ENCODE peak calls at places on chromosome 7, in ten cellular contexts. R, S, L, O, I, V, A, N, Y and H are unnamed samples.

GRCh38 chr7:21550076-21550475 is 7.2 kb downstream of the DNAH11 start:
- DNase-seq in R (no peak), S (no peak), L (no peak), O (no peak), I (no peak), V (no peak), A (no peak), N (no peak), Y (no peak), H (no peak)

GRCh38 chr7:128731184-128731583 is 8.0 kb upstream of the CALU start:
- DNase-seq in R (no peak), S (no peak), L (no peak), O (no peak), I (no peak), V (no peak), A (no peak), N (no peak), Y (no peak), H (no peak)

GRCh38 chr7:11404355-11404754 is 427.6 kb downstream of the THSD7A start:
- DNase-seq in R (no peak), S (no peak), L (no peak), O (no peak), I (no peak), V (no peak), A (no peak), N (no peak), Y (no peak), H (no peak)

GRCh38 chr7:6579446-6579845 is 2.2 kb downstream of the ZDHHC4 start:
- DNase-seq in R (no peak), S (no peak), L (no peak), O (peak; percentile 59), I (no peak), V (no peak), A (no peak), N (no peak), Y (no peak), H (no peak)

GRCh38 chr7:39908141-39908540 is 41.9 kb upstream of the CDK13 start:
- DNase-seq in R (no peak), S (no peak), L (no peak), O (no peak), I (no peak), V (no peak), A (peak; percentile 13), N (no peak), Y (no peak), H (no peak)

GRCh38 chr7:82444220-82445049 is 858 bp upstream of the CACNA2D1 start:
- DNase-seq in R (peak; percentile 61), S (no peak), L (peak; percentile 28), O (no peak), I (no peak), V (no peak), A (no peak), N (no peak), Y (no peak), H (no peak)

GRCh38 chr7:141113131-141113530 is 39.3 kb downstream of the TMEM178B start:
- DNase-seq in R (no peak), S (no peak), L (no peak), O (no peak), I (no peak), V (no peak), A (no peak), N (no peak), Y (no peak), H (no peak)

GRCh38 chr7:155456772-155457543 is 971 bp upstream of the EN2 start:
- DNase-seq in R (peak; percentile 91), S (no peak), L (peak; percentile 81), O (no peak), I (peak; percentile 60), V (no peak), A (no peak), N (peak; percentile 42), Y (peak; percentile 79), H (no peak)

DNA sequence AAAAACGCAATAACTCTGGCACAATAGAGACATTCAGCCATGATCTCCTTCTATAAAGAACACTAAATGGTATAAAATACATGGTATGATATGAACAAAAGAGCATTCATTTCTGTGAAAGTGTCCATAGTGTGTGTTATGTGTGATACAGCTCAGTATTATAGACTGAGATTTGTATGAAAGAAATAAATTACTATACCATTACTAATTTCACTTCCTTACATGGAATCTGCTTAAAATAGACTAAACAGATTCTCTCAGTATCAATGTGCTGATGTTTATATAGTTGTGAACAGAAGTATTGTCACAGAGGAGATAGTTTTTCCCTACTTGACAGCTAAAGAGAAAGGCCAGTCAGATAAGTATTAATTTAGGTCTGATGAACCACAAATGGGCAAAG is 10.8 kb downstream of the SEMA3A start:
- DNase-seq in R (no peak), S (no peak), L (no peak), O (no peak), I (no peak), V (no peak), A (no peak), N (no peak), Y (no peak), H (no peak)
- H3K4me1 ChIP-seq in R (peaks cover 24% of the 10 kb centered on the region), S (peaks cover 18% of the 10 kb centered on the region), L (peaks cover 22% of the 10 kb centered on the region), O (no peaks in the 10 kb centered on the region), I (no peaks in the 10 kb centered on the region), V (peaks cover 19% of the 10 kb centered on the region), A (no peaks in the 10 kb centered on the region), N (no peaks in the 10 kb centered on the region), Y (peaks cover 66% of the 10 kb centered on the region), H (no peaks in the 10 kb centered on the region)

DNA sequence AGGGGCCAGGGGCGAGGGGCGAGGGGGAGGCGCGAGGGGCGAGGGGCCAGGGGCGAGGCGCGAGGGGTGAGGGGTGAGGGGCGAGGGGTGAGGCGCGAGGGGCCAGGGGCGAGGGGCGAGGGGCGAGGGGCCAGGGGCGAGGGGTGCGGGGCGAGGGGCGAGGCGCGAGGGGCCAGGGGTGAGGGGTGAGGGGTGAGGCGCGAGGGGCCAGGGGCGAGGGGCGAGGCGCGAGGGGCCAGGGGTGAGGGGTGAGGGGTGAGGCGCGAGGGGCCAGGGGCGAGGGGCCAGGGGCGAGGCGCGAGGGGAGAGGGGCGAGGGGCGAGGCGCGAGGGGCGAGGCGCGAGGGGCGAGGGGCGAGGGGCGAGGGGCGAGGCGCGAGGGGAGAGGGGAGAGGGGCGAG is 192.3 kb downstream of the PTPRN2 start:
- DNase-seq in R (no peak), S (no peak), L (no peak), O (no peak), I (no peak), V (no peak), A (no peak), N (no peak), Y (no peak), H (no peak)
- H3K9me3 ChIP-seq in R (peaks cover 7% of the 10 kb centered on the region), S (peaks cover 12% of the 10 kb centered on the region), L (no peaks in the 10 kb centered on the region), O (peaks cover 4% of the 10 kb centered on the region), I (peaks cover 8% of the 10 kb centered on the region), V (no peaks in the 10 kb centered on the region), A (no peaks in the 10 kb centered on the region), N (no peaks in the 10 kb centered on the region), Y (peaks cover 2% of the 10 kb centered on the region), H (peaks cover 7% of the 10 kb centered on the region)

DNA sequence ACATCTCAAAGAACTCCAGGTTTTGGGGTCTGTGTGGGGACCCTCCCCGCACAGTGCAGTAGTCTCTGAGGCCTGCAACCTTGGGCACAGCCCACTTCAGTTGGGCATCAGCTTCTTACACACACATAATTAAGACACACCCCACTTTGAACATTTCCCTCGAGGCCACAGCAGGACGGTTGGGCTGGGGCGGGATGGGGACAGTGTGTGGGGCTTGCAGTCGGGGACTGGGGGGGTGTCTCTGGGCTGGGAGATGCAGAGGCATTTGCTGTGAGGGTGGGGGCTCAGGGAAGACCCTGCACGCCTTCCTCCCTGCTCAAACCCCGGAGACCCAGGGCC is 1.2 kb downstream of the LFNG start:
- DNase-seq in R (no peak), S (no peak), L (no peak), O (no peak), I (no peak), V (no peak), A (no peak), N (no peak), Y (no peak), H (no peak)
- H3K4me1 ChIP-seq in R (peaks cover 76% of the 10 kb centered on the region), S (peaks cover 56% of the 10 kb centered on the region), L (no peaks in the 10 kb centered on the region), O (peaks cover 32% of the 10 kb centered on the region), I (peaks cover 74% of the 10 kb centered on the region), V (peaks cover 74% of the 10 kb centered on the region), A (peaks cover 50% of the 10 kb centered on the region), N (no peaks in the 10 kb centered on the region), Y (peaks cover 39% of the 10 kb centered on the region), H (peaks cover 53% of the 10 kb centered on the region)

GRCh38 chr7:64642046-64642445 is 23.9 kb upstream of the ZNF107 start:
- DNase-seq in R (no peak), S (no peak), L (no peak), O (no peak), I (no peak), V (no peak), A (no peak), N (no peak), Y (no peak), H (no peak)
- H3K9me3 ChIP-seq in R (peaks cover 6% of the 10 kb centered on the region), S (no peaks in the 10 kb centered on the region), L (peaks cover 4% of the 10 kb centered on the region), O (no peaks in the 10 kb centered on the region), I (no peaks in the 10 kb centered on the region), V (peaks cover 6% of the 10 kb centered on the region), A (no peaks in the 10 kb centered on the region), N (no peaks in the 10 kb centered on the region), Y (no peaks in the 10 kb centered on the region), H (no peaks in the 10 kb centered on the region)

GRCh38 chr7:29087840-29088169 is 58.5 kb downstream of the CPVL start:
- DNase-seq in R (no peak), S (no peak), L (no peak), O (no peak), I (no peak), V (no peak), A (no peak), N (no peak), Y (no peak), H (no peak)
- H3K4me1 ChIP-seq in R (no peaks in the 10 kb centered on the region), S (no peaks in the 10 kb centered on the region), L (peaks cover 6% of the 10 kb centered on the region), O (no peaks in the 10 kb centered on the region), I (peaks cover 18% of the 10 kb centered on the region), V (no peaks in the 10 kb centered on the region), A (no peaks in the 10 kb centered on the region), N (no peaks in the 10 kb centered on the region), Y (peaks cover 19% of the 10 kb centered on the region), H (no peaks in the 10 kb centered on the region)